ENCODE peak calls at places on chromosomes 1 and 21, in eight cellular contexts. One of them, this sample, is unnamed.

GRCh38 chr1:205318231-205318991 is 3.1 kb downstream of the NUAK2 start:
- DNase-seq in astrocyte: no peak
- DNase-seq in putamen: no peak
- DNase-seq in fibroblast of the aortic adventitia: no peak
- DNase-seq in RPMI8226: peak
- DNase-seq in tibial artery: no peak
- DNase-seq in ovary: no peak
- DNase-seq in activated T-cell treated with anti-CD3 and anti-CD28 coated beads, Interleukin-2, amount 50 U/mL, for 1 hour: no peak
- DNase-seq in this sample: no peak

GRCh38 chr1:204523605-204524215 is 7.5 kb downstream of the MDM4 start:
- DNase-seq in activated T-cell treated with anti-CD3 and anti-CD28 coated beads, Interleukin-2, amount 50 U/mL, for 1 hour: no peak
- DNase-seq in putamen: no peak
- DNase-seq in ovary: no peak
- DNase-seq in fibroblast of the aortic adventitia: no peak
- DNase-seq in RPMI8226: peak
- DNase-seq in tibial artery: no peak
- DNase-seq in astrocyte: no peak
- DNase-seq in this sample: no peak

GRCh38 chr1:235259133-235259778 is 68.7 kb downstream of the ARID4B start:
- DNase-seq in RPMI8226: no peak
- DNase-seq in putamen: no peak
- DNase-seq in tibial artery: no peak
- DNase-seq in ovary: no peak
- DNase-seq in activated T-cell treated with anti-CD3 and anti-CD28 coated beads, Interleukin-2, amount 50 U/mL, for 1 hour: no peak
- DNase-seq in fibroblast of the aortic adventitia: no peak
- DNase-seq in astrocyte: no peak
- DNase-seq in this sample: no peak

GRCh38 chr1:46246548-46247432 is 773 bp upstream of the RAD54L start:
- DNase-seq in tibial artery: no peak
- DNase-seq in putamen: no peak
- DNase-seq in astrocyte: peak
- DNase-seq in RPMI8226: no peak
- DNase-seq in ovary: peak
- DNase-seq in activated T-cell treated with anti-CD3 and anti-CD28 coated beads, Interleukin-2, amount 50 U/mL, for 1 hour: no peak
- DNase-seq in fibroblast of the aortic adventitia: peak
- DNase-seq in this sample: peak

GRCh38 chr1:21361506-21361905 is 71.2 kb upstream of the ECE1 start:
- DNase-seq in fibroblast of the aortic adventitia: peak
- DNase-seq in ovary: no peak
- DNase-seq in astrocyte: no peak
- DNase-seq in RPMI8226: no peak
- DNase-seq in activated T-cell treated with anti-CD3 and anti-CD28 coated beads, Interleukin-2, amount 50 U/mL, for 1 hour: no peak
- DNase-seq in tibial artery: no peak
- DNase-seq in putamen: no peak
- DNase-seq in this sample: no peak

GRCh38 chr1:230327892-230328284 is 98.2 kb downstream of the PGBD5 start:
- DNase-seq in fibroblast of the aortic adventitia: no peak
- DNase-seq in RPMI8226: no peak
- DNase-seq in activated T-cell treated with anti-CD3 and anti-CD28 coated beads, Interleukin-2, amount 50 U/mL, for 1 hour: no peak
- DNase-seq in putamen: no peak
- DNase-seq in astrocyte: peak
- DNase-seq in ovary: no peak
- DNase-seq in tibial artery: no peak
- DNase-seq in this sample: peak

GRCh38 chr1:209720326-209720725 is 15.7 kb downstream of the HSD11B1 start:
- DNase-seq in tibial artery: no peak
- DNase-seq in astrocyte: no peak
- DNase-seq in RPMI8226: no peak
- DNase-seq in activated T-cell treated with anti-CD3 and anti-CD28 coated beads, Interleukin-2, amount 50 U/mL, for 1 hour: no peak
- DNase-seq in fibroblast of the aortic adventitia: peak
- DNase-seq in putamen: no peak
- DNase-seq in ovary: no peak
- DNase-seq in this sample: no peak

GRCh38 chr1:41379741-41380130 is 18.5 kb downstream of the FOXO6 start:
- DNase-seq in RPMI8226: no peak
- DNase-seq in putamen: no peak
- DNase-seq in astrocyte: no peak
- DNase-seq in fibroblast of the aortic adventitia: no peak
- DNase-seq in ovary: no peak
- DNase-seq in tibial artery: no peak
- DNase-seq in activated T-cell treated with anti-CD3 and anti-CD28 coated beads, Interleukin-2, amount 50 U/mL, for 1 hour: no peak
- DNase-seq in this sample: no peak

GRCh38 chr1:17877896-17878295 is 122.8 kb downstream of the ACTL8 start:
- DNase-seq in RPMI8226: no peak
- DNase-seq in tibial artery: no peak
- DNase-seq in activated T-cell treated with anti-CD3 and anti-CD28 coated beads, Interleukin-2, amount 50 U/mL, for 1 hour: no peak
- DNase-seq in fibroblast of the aortic adventitia: peak
- DNase-seq in putamen: no peak
- DNase-seq in astrocyte: peak
- DNase-seq in ovary: no peak
- DNase-seq in this sample: no peak

GRCh38 chr1:147719711-147720225 is 40.6 kb downstream of the GJA5 start:
- DNase-seq in activated T-cell treated with anti-CD3 and anti-CD28 coated beads, Interleukin-2, amount 50 U/mL, for 1 hour: no peak
- DNase-seq in tibial artery: no peak
- DNase-seq in astrocyte: no peak
- DNase-seq in fibroblast of the aortic adventitia: no peak
- DNase-seq in putamen: no peak
- DNase-seq in ovary: no peak
- DNase-seq in RPMI8226: no peak
- DNase-seq in this sample: no peak

GRCh38 chr1:168664069-168664834 is 64.8 kb downstream of the DPT start:
- DNase-seq in tibial artery: no peak
- DNase-seq in RPMI8226: no peak
- DNase-seq in fibroblast of the aortic adventitia: no peak
- DNase-seq in activated T-cell treated with anti-CD3 and anti-CD28 coated beads, Interleukin-2, amount 50 U/mL, for 1 hour: no peak
- DNase-seq in astrocyte: no peak
- DNase-seq in ovary: no peak
- DNase-seq in putamen: no peak
- DNase-seq in this sample: no peak

GRCh38 chr1:46131093-46131492 is 1.3 kb downstream of the PIK3R3 start:
- DNase-seq in putamen: no peak
- DNase-seq in activated T-cell treated with anti-CD3 and anti-CD28 coated beads, Interleukin-2, amount 50 U/mL, for 1 hour: no peak
- DNase-seq in RPMI8226: no peak
- DNase-seq in astrocyte: no peak
- DNase-seq in tibial artery: no peak
- DNase-seq in ovary: no peak
- DNase-seq in fibroblast of the aortic adventitia: peak
- DNase-seq in this sample: no peak

GRCh38 chr1:245153081-245153644 is 1.6 kb upstream of the KIF26B start:
- DNase-seq in tibial artery: no peak
- DNase-seq in activated T-cell treated with anti-CD3 and anti-CD28 coated beads, Interleukin-2, amount 50 U/mL, for 1 hour: peak
- DNase-seq in RPMI8226: peak
- DNase-seq in putamen: peak
- DNase-seq in astrocyte: peak
- DNase-seq in fibroblast of the aortic adventitia: peak
- DNase-seq in ovary: peak
- DNase-seq in this sample: peak

GRCh38 chr1:177471244-177471643 is 300.5 kb downstream of the BRINP2 start:
- DNase-seq in tibial artery: no peak
- DNase-seq in RPMI8226: no peak
- DNase-seq in putamen: no peak
- DNase-seq in ovary: no peak
- DNase-seq in activated T-cell treated with anti-CD3 and anti-CD28 coated beads, Interleukin-2, amount 50 U/mL, for 1 hour: no peak
- DNase-seq in astrocyte: peak
- DNase-seq in fibroblast of the aortic adventitia: peak
- DNase-seq in this sample: no peak

GRCh38 chr1:32536117-32536516 is 3.1 kb upstream of the ZBTB8A start:
- DNase-seq in putamen: no peak
- DNase-seq in tibial artery: no peak
- DNase-seq in astrocyte: no peak
- DNase-seq in activated T-cell treated with anti-CD3 and anti-CD28 coated beads, Interleukin-2, amount 50 U/mL, for 1 hour: no peak
- DNase-seq in RPMI8226: no peak
- DNase-seq in fibroblast of the aortic adventitia: no peak
- DNase-seq in ovary: no peak
- DNase-seq in this sample: no peak

GRCh38 chr1:151334822-151335221 is 7.6 kb upstream of the PI4KB start:
- DNase-seq in activated T-cell treated with anti-CD3 and anti-CD28 coated beads, Interleukin-2, amount 50 U/mL, for 1 hour: no peak
- DNase-seq in astrocyte: no peak
- DNase-seq in putamen: no peak
- DNase-seq in RPMI8226: no peak
- DNase-seq in fibroblast of the aortic adventitia: no peak
- DNase-seq in tibial artery: no peak
- DNase-seq in ovary: no peak
- DNase-seq in this sample: no peak

GRCh38 chr21:33039542-33039941 is 13.8 kb downstream of the OLIG2 start:
- DNase-seq in activated T-cell treated with anti-CD3 and anti-CD28 coated beads, Interleukin-2, amount 50 U/mL, for 1 hour: no peak
- DNase-seq in astrocyte: no peak
- DNase-seq in tibial artery: no peak
- DNase-seq in RPMI8226: no peak
- DNase-seq in fibroblast of the aortic adventitia: no peak
- DNase-seq in ovary: no peak
- DNase-seq in putamen: peak
- DNase-seq in this sample: no peak

GRCh38 chr1:186754542-186755150 is 74.1 kb upstream of the PLA2G4A start:
- DNase-seq in putamen: no peak
- DNase-seq in RPMI8226: no peak
- DNase-seq in astrocyte: no peak
- DNase-seq in activated T-cell treated with anti-CD3 and anti-CD28 coated beads, Interleukin-2, amount 50 U/mL, for 1 hour: no peak
- DNase-seq in fibroblast of the aortic adventitia: no peak
- DNase-seq in ovary: no peak
- DNase-seq in tibial artery: no peak
- DNase-seq in this sample: no peak

GRCh38 chr1:212467843-212468482 is 35.2 kb downstream of the NENF start:
- DNase-seq in fibroblast of the aortic adventitia: peak
- DNase-seq in RPMI8226: peak
- DNase-seq in activated T-cell treated with anti-CD3 and anti-CD28 coated beads, Interleukin-2, amount 50 U/mL, for 1 hour: no peak
- DNase-seq in tibial artery: no peak
- DNase-seq in ovary: no peak
- DNase-seq in putamen: no peak
- DNase-seq in astrocyte: no peak
- DNase-seq in this sample: peak

GRCh38 chr1:116268211-116268610 is 104.8 kb upstream of the ATP1A1 start:
- DNase-seq in putamen: no peak
- DNase-seq in tibial artery: no peak
- DNase-seq in ovary: no peak
- DNase-seq in fibroblast of the aortic adventitia: no peak
- DNase-seq in activated T-cell treated with anti-CD3 and anti-CD28 coated beads, Interleukin-2, amount 50 U/mL, for 1 hour: no peak
- DNase-seq in RPMI8226: peak
- DNase-seq in astrocyte: no peak
- DNase-seq in this sample: no peak

GRCh38 chr1:151816964-151817730 is 11.9 kb upstream of the LINGO4 start:
- DNase-seq in tibial artery: no peak
- DNase-seq in activated T-cell treated with anti-CD3 and anti-CD28 coated beads, Interleukin-2, amount 50 U/mL, for 1 hour: no peak
- DNase-seq in putamen: no peak
- DNase-seq in astrocyte: no peak
- DNase-seq in RPMI8226: peak
- DNase-seq in ovary: no peak
- DNase-seq in fibroblast of the aortic adventitia: no peak
- DNase-seq in this sample: no peak

GRCh38 chr1:221704291-221704690 is 37.6 kb downstream of the DUSP10 start:
- DNase-seq in activated T-cell treated with anti-CD3 and anti-CD28 coated beads, Interleukin-2, amount 50 U/mL, for 1 hour: no peak
- DNase-seq in tibial artery: no peak
- DNase-seq in astrocyte: no peak
- DNase-seq in RPMI8226: no peak
- DNase-seq in putamen: no peak
- DNase-seq in fibroblast of the aortic adventitia: peak
- DNase-seq in ovary: no peak
- DNase-seq in this sample: no peak

GRCh38 chr1:57489342-57490036 is 65.6 kb upstream of the DAB1 start:
- DNase-seq in ovary: no peak
- DNase-seq in fibroblast of the aortic adventitia: peak
- DNase-seq in astrocyte: peak
- DNase-seq in activated T-cell treated with anti-CD3 and anti-CD28 coated beads, Interleukin-2, amount 50 U/mL, for 1 hour: no peak
- DNase-seq in tibial artery: no peak
- DNase-seq in RPMI8226: no peak
- DNase-seq in putamen: no peak
- DNase-seq in this sample: no peak

GRCh38 chr1:53362851-53363642 is 35.2 kb upstream of the LRP8 start:
- DNase-seq in fibroblast of the aortic adventitia: no peak
- DNase-seq in putamen: no peak
- DNase-seq in astrocyte: no peak
- DNase-seq in ovary: no peak
- DNase-seq in activated T-cell treated with anti-CD3 and anti-CD28 coated beads, Interleukin-2, amount 50 U/mL, for 1 hour: no peak
- DNase-seq in tibial artery: peak
- DNase-seq in RPMI8226: peak
- DNase-seq in this sample: no peak

GRCh38 chr1:27318596-27318995 is 3.4 kb upstream of the TMEM222 start:
- DNase-seq in putamen: no peak
- DNase-seq in astrocyte: no peak
- DNase-seq in ovary: no peak
- DNase-seq in RPMI8226: no peak
- DNase-seq in tibial artery: no peak
- DNase-seq in activated T-cell treated with anti-CD3 and anti-CD28 coated beads, Interleukin-2, amount 50 U/mL, for 1 hour: no peak
- DNase-seq in fibroblast of the aortic adventitia: peak
- DNase-seq in this sample: no peak

GRCh38 chr1:235027862-235028250 is 100.8 kb downstream of the TOMM20 start:
- DNase-seq in putamen: no peak
- DNase-seq in RPMI8226: no peak
- DNase-seq in tibial artery: no peak
- DNase-seq in astrocyte: no peak
- DNase-seq in fibroblast of the aortic adventitia: no peak
- DNase-seq in activated T-cell treated with anti-CD3 and anti-CD28 coated beads, Interleukin-2, amount 50 U/mL, for 1 hour: no peak
- DNase-seq in ovary: no peak
- DNase-seq in this sample: no peak

GRCh38 chr1:228454238-228454637 is 32.9 kb upstream of the RNF187 start:
- DNase-seq in tibial artery: no peak
- DNase-seq in activated T-cell treated with anti-CD3 and anti-CD28 coated beads, Interleukin-2, amount 50 U/mL, for 1 hour: no peak
- DNase-seq in putamen: no peak
- DNase-seq in astrocyte: no peak
- DNase-seq in ovary: no peak
- DNase-seq in fibroblast of the aortic adventitia: no peak
- DNase-seq in RPMI8226: no peak
- DNase-seq in this sample: no peak

GRCh38 chr1:150575072-150575489 is 4.3 kb downstream of the MCL1 start:
- DNase-seq in fibroblast of the aortic adventitia: no peak
- DNase-seq in astrocyte: no peak
- DNase-seq in tibial artery: no peak
- DNase-seq in RPMI8226: no peak
- DNase-seq in ovary: no peak
- DNase-seq in activated T-cell treated with anti-CD3 and anti-CD28 coated beads, Interleukin-2, amount 50 U/mL, for 1 hour: no peak
- DNase-seq in putamen: no peak
- DNase-seq in this sample: peak

GRCh38 chr1:68198752-68199151 is 33.6 kb downstream of the WLS start:
- DNase-seq in astrocyte: peak
- DNase-seq in tibial artery: no peak
- DNase-seq in putamen: no peak
- DNase-seq in fibroblast of the aortic adventitia: peak
- DNase-seq in RPMI8226: no peak
- DNase-seq in ovary: no peak
- DNase-seq in activated T-cell treated with anti-CD3 and anti-CD28 coated beads, Interleukin-2, amount 50 U/mL, for 1 hour: no peak
- DNase-seq in this sample: no peak